ENCODE peak calls at places on chromosomes 6 and 20, in five cellular contexts. R, O, Y, B and H are unnamed samples. For H3K4me1, the result is how much of the 10 kb centered on the place peaks cover.

GRCh38 chr20:14712302-14712739 is 374.9 kb upstream of the FLRT3 start:
- DNase-seq in R (no peak), O (no peak), Y (peak), B (peak), H (no peak)

GRCh38 chr20:35523298-35523888 is 6.1 kb downstream of the C20orf173 start:
- DNase-seq in R (no peak), O (peak), Y (no peak), B (peak), H (peak)

GRCh38 chr6:26257272-26257671 is 107.7 kb upstream of the BTN3A2 start:
- DNase-seq in R (no peak), O (no peak), Y (peak), B (no peak), H (no peak)

GRCh38 chr20:58634818-58635665 is 16.0 kb upstream of the STX16 start:
- DNase-seq in R (no peak), O (peak), Y (peak), B (no peak), H (no peak)

GRCh38 chr20:60262967-60263603 is 304.9 kb downstream of the CDH26 start:
- DNase-seq in R (no peak), O (peak), Y (no peak), B (peak), H (peak)

GRCh38 chr20:25191689-25192088 is 3.8 kb upstream of the ENTPD6 start:
- DNase-seq in R (no peak), O (no peak), Y (no peak), B (no peak), H (no peak)

GRCh38 chr6:35185302-35185681 is 28.5 kb upstream of the SCUBE3 start:
- DNase-seq in R (no peak), O (no peak), Y (peak), B (peak), H (no peak)

GRCh38 chr6:4128748-4129147 is 6.6 kb downstream of the ECI2 start:
- DNase-seq in R (no peak), O (peak), Y (no peak), B (peak), H (no peak)

GRCh38 chr6:104130343-104130742 is 729.4 kb downstream of the HACE1 start:
- DNase-seq in R (no peak), O (no peak), Y (no peak), B (no peak), H (no peak)

GRCh38 chr6:5435449-5435848 is 174.1 kb downstream of the FARS2 start:
- DNase-seq in R (no peak), O (no peak), Y (no peak), B (peak), H (no peak)

GRCh38 chr6:83962592-83962991 is 71.0 kb upstream of the MRAP2 start:
- DNase-seq in R (no peak), O (no peak), Y (no peak), B (no peak), H (no peak)

DNA sequence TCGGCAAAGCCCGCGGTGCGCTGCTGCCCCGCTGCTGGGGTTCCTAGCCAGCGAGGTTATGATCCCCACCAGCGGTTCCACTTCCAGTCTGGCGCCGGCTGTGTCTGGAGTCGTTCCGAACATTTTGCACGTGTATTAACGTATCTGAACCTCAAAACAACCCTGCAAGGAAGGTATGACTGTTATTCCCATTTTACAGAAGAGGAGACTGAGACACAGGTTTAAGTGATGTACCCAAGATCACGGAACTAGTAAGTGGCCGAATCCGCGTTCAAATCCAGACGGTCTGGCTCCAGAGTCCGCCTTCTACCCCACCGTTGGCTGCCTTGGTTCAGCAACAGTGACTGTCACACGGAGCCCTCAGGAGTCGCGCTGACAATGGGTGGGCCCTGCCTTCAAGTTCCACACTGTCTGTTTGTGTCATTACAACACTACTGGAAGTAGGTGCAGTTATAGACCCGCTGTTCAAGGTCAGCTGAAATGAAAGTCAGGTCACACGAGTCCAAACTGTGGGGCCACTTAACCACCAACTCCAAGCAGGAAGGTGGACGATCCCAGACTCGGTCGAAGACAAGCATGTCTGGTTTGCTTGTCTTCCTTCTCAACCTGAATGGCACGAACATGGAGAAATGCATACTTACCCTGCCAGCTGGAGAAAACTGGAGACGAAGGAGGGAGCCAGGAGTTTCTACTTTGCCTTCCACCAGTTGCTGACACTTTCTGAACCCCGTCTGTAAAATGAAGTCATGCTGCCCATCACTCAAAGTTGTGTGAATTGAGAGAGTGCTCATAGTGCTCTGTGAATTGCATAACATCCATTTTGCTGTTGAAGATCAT is 808 bp upstream of the SRXN1 start:
- DNase-seq in R (no peak), O (peak), Y (no peak), B (no peak), H (no peak)
- TF ChIP-seq EZH2 in R (no peak), O (no peak), Y (no peak), B (no peak), H (no peak)

GRCh38 chr6:31727034-31727716 is 1.9 kb downstream of the DDAH2 start:
- DNase-seq in R (no peak), O (no peak), Y (no peak), B (no peak), H (no peak)
- H3K4me3 ChIP-seq in R (no peak), O (no peak), Y (no peak), B (no peak), H (no peak)

GRCh38 chr6:111844376-111844775 is 28.9 kb downstream of the FYN start:
- DNase-seq in R (no peak), O (no peak), Y (no peak), B (no peak), H (no peak)
- H3K4me1 ChIP-seq in R (under half), O (under half), Y (under half), B (under half), H (under half)

GRCh38 chr20:21106171-21106694 is at the start of gene LINC00237:
- DNase-seq in R (no peak), O (no peak), Y (no peak), B (no peak), H (no peak)
- TF ChIP-seq EZH2 in R (no peak), O (no peak), Y (peak), B (no peak), H (no peak)

GRCh38 chr20:52971498-52972189 is 514 bp upstream of the TSHZ2 start:
- DNase-seq in R (no peak), O (no peak), Y (no peak), B (no peak), H (no peak)
- H3K4me3 ChIP-seq in R (no peak), O (no peak), Y (peak), B (peak), H (no peak)

GRCh38 chr6:20770776-20771175 is 236.5 kb downstream of the CDKAL1 start:
- DNase-seq in R (no peak), O (no peak), Y (no peak), B (peak), H (no peak)

GRCh38 chr6:20773822-20774221 is 239.6 kb downstream of the CDKAL1 start:
- DNase-seq in R (no peak), O (no peak), Y (no peak), B (no peak), H (no peak)

GRCh38 chr6:20771427-20771826 is 237.2 kb downstream of the CDKAL1 start:
- DNase-seq in R (no peak), O (no peak), Y (no peak), B (no peak), H (no peak)

GRCh38 chr6:20769651-20770050 is 235.4 kb downstream of the CDKAL1 start:
- DNase-seq in R (no peak), O (no peak), Y (no peak), B (no peak), H (no peak)
- H3K4me1 ChIP-seq in R (under half), O (under half), Y (under half), B (under half), H (under half)

DNA sequence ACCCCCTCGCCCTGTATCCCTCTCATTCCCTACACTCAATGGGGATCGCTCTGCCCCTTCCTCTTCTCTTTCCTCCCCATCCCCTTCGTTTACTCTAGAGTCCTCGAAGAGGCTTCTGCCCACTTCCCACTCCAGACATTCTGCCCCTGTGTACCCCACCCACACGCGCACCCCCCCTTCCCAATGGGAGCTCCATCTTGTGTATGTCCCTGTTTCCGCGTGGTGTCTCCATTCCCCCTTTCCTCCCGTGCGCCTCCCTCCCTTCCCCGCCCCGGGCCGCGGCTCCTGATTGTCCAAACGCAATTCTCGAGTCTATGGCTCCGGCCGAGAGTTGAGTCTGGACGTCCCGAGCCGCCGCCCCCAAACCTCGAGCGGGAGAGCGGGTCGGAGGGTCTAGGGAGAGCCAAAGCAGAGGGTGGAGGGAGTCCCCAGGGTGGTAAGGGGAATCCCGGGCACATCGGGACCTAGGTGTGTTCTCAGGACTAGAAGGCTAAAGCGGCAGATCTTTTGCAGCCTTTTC is 671 bp upstream of the RING1 start:
- DNase-seq in R (no peak), O (no peak), Y (peak), B (peak), H (no peak)
- TF ChIP-seq EZH2 in R (no peak), O (no peak), Y (no peak), B (no peak), H (no peak)

GRCh38 chr6:106518748-106519147 is 110.5 kb downstream of the RTN4IP1 start:
- DNase-seq in R (no peak), O (no peak), Y (no peak), B (no peak), H (no peak)

GRCh38 chr6:106522557-106522956 is 106.7 kb downstream of the RTN4IP1 start:
- DNase-seq in R (no peak), O (no peak), Y (no peak), B (no peak), H (no peak)

GRCh38 chr6:106517699-106518098 is 111.6 kb downstream of the RTN4IP1 start:
- DNase-seq in R (no peak), O (no peak), Y (no peak), B (no peak), H (no peak)

GRCh38 chr6:106520711-106521367 is 108.5 kb downstream of the RTN4IP1 start:
- DNase-seq in R (no peak), O (peak), Y (no peak), B (no peak), H (peak)

GRCh38 chr6:106519460-106520394 is 109.6 kb downstream of the RTN4IP1 start:
- DNase-seq in R (peak), O (peak), Y (peak), B (peak), H (peak)
- H3K4me3 ChIP-seq in R (peak), O (no peak), Y (no peak), B (peak), H (peak)